ENCODE peak calls at places on chromosomes 2 and 18, in five cellular contexts. I is WTC11; A is EL; P is activated CD8-positive, alpha-beta memory T cell treated with anti-CD3 and anti-CD28 coated beads for 48 hours; C is anterior cingulate cortex. W is an unnamed sample.

GRCh38 chr2:226045090-226045489 is 645.6 kb downstream of the NYAP2 start:
- DNase-seq in I (no peak), A (no peak), P (no peak), C (no peak), W (no peak)

GRCh38 chr18:49769047-49769708 is 44.2 kb downstream of the ACAA2 start:
- DNase-seq in I (no peak), A (no peak), P (no peak), C (no peak), W (no peak)

GRCh38 chr18:7946724-7947377 is 379.7 kb downstream of the PTPRM start:
- DNase-seq in I (no peak), A (peak; percentile 82), P (no peak), C (no peak), W (peak; percentile 49)

GRCh38 chr2:172869861-172870260 is 134.2 kb downstream of the RAPGEF4 start:
- DNase-seq in I (no peak), A (no peak), P (no peak), C (no peak), W (no peak)

GRCh38 chr2:226478121-226478809 is 321.4 kb downstream of the IRS1 start:
- DNase-seq in I (no peak), A (peak; percentile 98), P (no peak), C (no peak), W (no peak)

GRCh38 chr2:17543131-17543660 is 2.7 kb downstream of the VSNL1 start:
- DNase-seq in I (peak; percentile 32), A (no peak), P (no peak), C (no peak), W (peak; percentile 44)

GRCh38 chr2:39469807-39470206 is 32.7 kb upstream of the MAP4K3 start:
- DNase-seq in I (no peak), A (peak; percentile 72), P (no peak), C (no peak), W (no peak)

GRCh38 chr2:210147614-210148013 is 23.6 kb downstream of the KANSL1L start:
- DNase-seq in I (no peak), A (no peak), P (no peak), C (no peak), W (no peak)

GRCh38 chr2:132256251-132256902 is 94.6 kb upstream of the ANKRD30BL start:
- DNase-seq in I (no peak), A (no peak), P (no peak), C (no peak), W (no peak)

GRCh38 chr2:55019547-55020258 is 30.5 kb downstream of the RTN4 start:
- DNase-seq in I (no peak), A (peak; percentile 55), P (no peak), C (no peak), W (no peak)

GRCh38 chr18:59219672-59220163 is at the start of gene GRP:
- DNase-seq in I (peak; percentile 44), A (no peak), P (no peak), C (no peak), W (no peak)

GRCh38 chr2:160963957-160964356 is 196.3 kb upstream of the TANK start:
- DNase-seq in I (no peak), A (no peak), P (no peak), C (no peak), W (no peak)

GRCh38 chr2:176614049-176614448 is 344.8 kb downstream of the MTX2 start:
- DNase-seq in I (no peak), A (no peak), P (no peak), C (no peak), W (no peak)

GRCh38 chr2:157441072-157441454 is 2.8 kb downstream of the CYTIP start:
- DNase-seq in I (no peak), A (no peak), P (no peak), C (no peak), W (no peak)

GRCh38 chr2:175398848-175399247 is 217.3 kb upstream of the ATP5MC3 start:
- DNase-seq in I (no peak), A (no peak), P (no peak), C (no peak), W (no peak)

GRCh38 chr2:143553261-143553660 is 424.0 kb downstream of the ARHGAP15 start:
- DNase-seq in I (no peak), A (no peak), P (no peak), C (no peak), W (no peak)

GRCh38 chr2:673615-674318 is 3.4 kb downstream of the TMEM18 start:
- DNase-seq in I (no peak), A (peak; percentile 52), P (no peak), C (no peak), W (no peak)

GRCh38 chr18:69402219-69402989 is 1.7 kb downstream of the DOK6 start:
- DNase-seq in I (peak; percentile 29), A (no peak), P (no peak), C (no peak), W (no peak)

GRCh38 chr2:75952173-75952572 is 241.5 kb upstream of the GCFC2 start:
- DNase-seq in I (no peak), A (no peak), P (no peak), C (no peak), W (no peak)

GRCh38 chr2:1701020-1701419 is 43.3 kb downstream of the PXDN start:
- DNase-seq in I (no peak), A (no peak), P (no peak), C (no peak), W (no peak)

GRCh38 chr2:88721268-88721667 is 29.8 kb downstream of the RPIA start:
- DNase-seq in I (no peak), A (no peak), P (no peak), C (no peak), W (no peak)

GRCh38 chr2:68989035-68989434 is 14.6 kb downstream of the GKN1 start:
- DNase-seq in I (no peak), A (no peak), P (no peak), C (no peak), W (no peak)

GRCh38 chr2:78082555-78082954 is 560.4 kb upstream of the LRRTM4 start:
- DNase-seq in I (no peak), A (no peak), P (no peak), C (no peak), W (no peak)

GRCh38 chr2:100266126-100266525 is 56.2 kb downstream of the LONRF2 start:
- DNase-seq in I (no peak), A (no peak), P (no peak), C (no peak), W (no peak)

GRCh38 chr2:42424033-42424432 is 63.0 kb upstream of the COX7A2L start:
- DNase-seq in I (no peak), A (no peak), P (no peak), C (no peak), W (no peak)

GRCh38 chr18:51127664-51128063 is 69.8 kb downstream of the MEX3C start:
- DNase-seq in I (no peak), A (no peak), P (no peak), C (no peak), W (no peak)

GRCh38 chr2:131641414-131642206 is 113.9 kb downstream of the CCDC74A start:
- DNase-seq in I (no peak), A (no peak), P (no peak), C (no peak), W (no peak)

GRCh38 chr2:224122542-224122941 is 83.5 kb upstream of the SERPINE2 start:
- DNase-seq in I (no peak), A (peak; percentile 19), P (no peak), C (no peak), W (no peak)

GRCh38 chr2:232979871-232980461 is 33.1 kb downstream of the NGEF start:
- DNase-seq in I (no peak), A (peak; percentile 78), P (no peak), C (no peak), W (no peak)

GRCh38 chr2:77147154-77147553 is 375.0 kb downstream of the LRRTM4 start:
- DNase-seq in I (no peak), A (no peak), P (no peak), C (no peak), W (no peak)

GRCh38 chr2:42840760-42841159 is 48.4 kb upstream of the HAAO start:
- DNase-seq in I (no peak), A (no peak), P (no peak), C (no peak), W (no peak)

GRCh38 chr2:191691016-191691725 is 13.2 kb downstream of the NABP1 start:
- DNase-seq in I (no peak), A (peak; percentile 79), P (no peak), C (no peak), W (no peak)

GRCh38 chr18:49597152-49597551 is 35.3 kb downstream of the LIPG start:
- DNase-seq in I (no peak), A (no peak), P (no peak), C (no peak), W (no peak)

GRCh38 chr18:57802166-57802868 is 798 bp downstream of the ATP8B1 start:
- DNase-seq in I (peak; percentile 42), A (no peak), P (no peak), C (no peak), W (no peak)